ENCODE peak calls at places on chromosomes 1 and 21, in eight cellular contexts. P is left ventricle myocardium inferior, M is left lung, G is AG04449, U is IMR-90, W is endothelial cell of umbilical vein, N is heart left ventricle, R is fibroblast of villous mesenchyme. K is an unnamed sample.

GRCh38 chr1:112337028-112337531 is 58.9 kb upstream of the CTTNBP2NL start:
- DNase-seq in W (peak; percentile 56), U (peak; percentile 31), G (no peak), M (peak; percentile 46), P (peak; percentile 54), R (peak; percentile 62), N (peak; percentile 53), K (peak; percentile 57)

GRCh38 chr1:78668427-78668826 is 18.8 kb downstream of the IFI44 start:
- DNase-seq in U (no peak), M (no peak), P (no peak), N (no peak), G (no peak), W (no peak), R (no peak), K (no peak)

GRCh38 chr1:22525211-22525610 is 38.1 kb upstream of the EPHA8 start:
- DNase-seq in M (no peak), N (no peak), W (no peak), U (no peak), G (no peak), P (no peak), R (no peak), K (no peak)

GRCh38 chr1:56548566-56548965 is 30.8 kb downstream of the PLPP3 start:
- DNase-seq in P (no peak), N (no peak), G (no peak), W (no peak), U (no peak), M (no peak), R (no peak), K (no peak)

GRCh38 chr1:194076646-194077045 is 890.2 kb upstream of the B3GALT2 start:
- DNase-seq in U (peak; percentile 66), R (no peak), M (no peak), N (no peak), P (no peak), G (no peak), W (peak; percentile 38), K (peak; percentile 89)

GRCh38 chr1:115179397-115179835 is 90.1 kb upstream of the TSPAN2 start:
- DNase-seq in U (peak; percentile 98), P (peak; percentile 76), M (peak; percentile 47), W (no peak), G (peak; percentile 83), R (peak; percentile 94), N (peak; percentile 82), K (peak; percentile 92)

GRCh38 chr21:39527067-39527595 is 75.4 kb downstream of the SH3BGR start:
- DNase-seq in G (no peak), U (no peak), M (no peak), P (no peak), N (no peak), R (no peak), W (no peak), K (no peak)

GRCh38 chr1:168698453-168698852 is 30.6 kb downstream of the DPT start:
- DNase-seq in W (no peak), R (no peak), U (no peak), G (no peak), P (no peak), N (no peak), M (no peak), K (no peak)

GRCh38 chr1:10867914-10868598 is 71.6 kb upstream of the CASZ1 start:
- DNase-seq in R (no peak), P (no peak), W (no peak), N (no peak), U (no peak), M (no peak), G (no peak), K (no peak)

DNA sequence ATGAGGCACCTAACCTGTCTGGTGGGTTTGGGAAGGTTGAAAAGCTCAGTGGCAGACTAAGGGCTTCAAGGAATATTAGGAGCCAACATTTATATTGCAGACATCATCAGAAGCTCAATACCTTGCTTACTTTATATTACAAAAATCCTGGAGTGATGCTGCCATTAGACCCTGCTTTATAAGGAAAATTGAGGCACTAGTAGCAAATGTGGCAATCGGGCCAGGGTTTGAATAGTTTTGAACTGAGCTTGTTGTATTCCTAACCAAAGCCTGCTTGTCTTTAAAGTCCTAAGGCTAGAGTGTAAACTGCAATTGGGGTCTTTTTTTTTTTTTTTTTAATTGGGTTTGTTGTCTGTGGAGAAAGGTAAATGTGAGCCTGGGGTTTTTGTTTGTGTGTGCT is 14.3 kb downstream of the L1TD1 start:
- DNase-seq in U (no peak), P (no peak), G (no peak), W (no peak), R (no peak), M (no peak), N (no peak), K (no peak)
- H3K4me3 ChIP-seq in U (no peak overlapping the region), P (no peak overlapping the region), G (no peak overlapping the region), W (no peak overlapping the region), R (no peak overlapping the region), M (no peak overlapping the region), N (no peak overlapping the region), K (no peak overlapping the region)

DNA sequence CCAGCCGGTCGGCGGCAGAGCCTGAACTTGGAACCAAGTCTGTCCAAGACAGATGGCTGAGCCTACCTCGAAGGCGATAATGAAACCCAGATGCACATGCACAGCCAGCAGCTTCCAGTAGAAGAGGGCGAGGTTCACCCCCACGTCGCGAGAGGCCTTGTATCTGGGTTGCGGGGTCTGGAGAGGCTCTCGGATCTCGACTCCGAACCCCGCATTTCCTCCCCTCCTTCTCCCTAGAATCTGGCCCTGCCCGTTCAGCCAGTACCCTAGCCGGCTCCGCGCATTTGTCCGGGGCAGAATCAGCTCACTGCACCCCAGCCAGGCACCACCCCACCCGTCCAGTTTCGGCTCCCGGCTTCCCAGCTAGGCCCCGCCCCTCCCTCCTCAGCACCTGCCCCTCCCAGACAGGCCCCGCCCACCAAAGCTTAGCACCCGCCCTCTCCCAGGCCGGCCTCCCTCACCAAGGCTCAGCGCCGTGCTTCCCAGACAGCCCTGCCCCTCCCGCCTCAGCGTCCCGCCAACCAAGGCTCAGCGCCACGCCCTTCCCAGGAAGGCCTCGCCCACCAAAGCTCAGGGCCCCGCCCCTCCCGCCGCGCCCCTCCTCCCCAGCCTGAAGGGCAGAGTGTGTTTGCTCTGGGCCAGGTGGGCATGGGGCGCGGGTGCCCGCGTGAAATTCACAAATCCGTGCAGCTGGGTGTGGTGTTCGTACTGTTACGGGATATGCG is 4.8 kb upstream of the ARHGEF19 start:
- DNase-seq in N (peak; percentile 100), G (peak; percentile 34), R (peak; percentile 97), P (peak; percentile 99), U (peak; percentile 93), M (peak; percentile 100), W (peak; percentile 96), K (peak; percentile 99)
- H3K4me3 ChIP-seq in N (peak overlapping the region; percentile 77), G (peak overlapping the region; percentile 64), R (peak overlapping the region; percentile 65), P (peak overlapping the region; percentile 69), U (peak overlapping the region; percentile 65), M (peak overlapping the region; percentile 41), W (peak overlapping the region; percentile 42), K (peak overlapping the region; percentile 61)

GRCh38 chr1:109794319-109795132 is 30.8 kb upstream of the EPS8L3 start:
- DNase-seq in M (no peak), G (no peak), U (no peak), W (no peak), R (no peak), N (no peak), P (no peak), K (no peak)

GRCh38 chr1:109793486-109794318 is 30.0 kb upstream of the EPS8L3 start:
- DNase-seq in U (peak; percentile 81), N (peak; percentile 59), M (no peak), P (no peak), W (peak; percentile 89), R (peak; percentile 68), G (peak; percentile 64), K (peak; percentile 71)

GRCh38 chr1:109800291-109800690 is 36.6 kb upstream of the EPS8L3 start:
- DNase-seq in W (no peak), R (no peak), G (no peak), M (no peak), P (no peak), U (no peak), N (no peak), K (no peak)

GRCh38 chr1:109799445-109799844 is 35.7 kb upstream of the EPS8L3 start:
- DNase-seq in M (no peak), R (no peak), W (no peak), G (no peak), N (no peak), U (peak; percentile 34), P (no peak), K (no peak)

DNA sequence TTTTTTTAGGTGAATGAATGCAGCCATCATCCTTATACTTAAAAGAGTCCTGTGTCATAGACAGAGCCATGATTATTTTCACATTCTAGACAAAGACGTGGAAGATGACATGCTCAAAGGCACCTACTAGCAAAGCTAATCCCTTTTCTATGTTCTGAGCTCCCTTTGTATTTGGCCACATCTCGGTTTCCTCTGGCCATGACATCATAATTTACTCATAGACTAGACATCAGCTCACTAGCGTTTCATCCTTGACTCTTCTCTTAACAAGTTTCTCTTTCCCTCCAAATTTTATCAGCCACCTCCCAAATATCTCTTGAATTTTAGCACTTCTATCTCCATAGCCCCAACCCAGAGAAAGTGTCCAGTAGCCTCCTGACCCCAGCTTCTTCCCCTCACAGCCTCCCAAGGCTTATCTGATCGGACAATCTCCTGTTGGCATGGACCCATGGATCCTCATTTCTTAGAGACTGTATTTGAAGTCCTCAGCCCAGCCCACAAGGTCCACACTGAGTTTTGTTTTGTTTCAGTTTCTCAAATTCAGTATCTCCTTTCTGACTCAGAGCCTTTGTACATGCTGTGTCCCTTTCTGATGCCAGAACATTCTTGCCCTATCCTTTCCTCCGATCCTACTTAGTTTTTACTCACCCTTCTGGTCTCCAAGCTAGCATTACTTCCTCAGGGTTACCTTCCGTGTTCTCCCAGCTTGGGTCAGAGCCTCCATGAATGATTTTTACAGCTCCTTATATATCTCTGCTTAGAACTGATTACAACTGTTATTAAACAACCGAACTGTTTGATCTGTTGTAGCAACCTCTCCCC is 33.0 kb upstream of the EPS8L3 start:
- DNase-seq in W (no peak), U (peak; percentile 55), P (no peak), G (no peak), N (no peak), M (no peak), R (peak; percentile 42), K (peak; percentile 77)
- H3K4me3 ChIP-seq in W (no peak overlapping the region), U (no peak overlapping the region), P (no peak overlapping the region), G (no peak overlapping the region), N (no peak overlapping the region), M (no peak overlapping the region), R (no peak overlapping the region), K (no peak overlapping the region)

DNA sequence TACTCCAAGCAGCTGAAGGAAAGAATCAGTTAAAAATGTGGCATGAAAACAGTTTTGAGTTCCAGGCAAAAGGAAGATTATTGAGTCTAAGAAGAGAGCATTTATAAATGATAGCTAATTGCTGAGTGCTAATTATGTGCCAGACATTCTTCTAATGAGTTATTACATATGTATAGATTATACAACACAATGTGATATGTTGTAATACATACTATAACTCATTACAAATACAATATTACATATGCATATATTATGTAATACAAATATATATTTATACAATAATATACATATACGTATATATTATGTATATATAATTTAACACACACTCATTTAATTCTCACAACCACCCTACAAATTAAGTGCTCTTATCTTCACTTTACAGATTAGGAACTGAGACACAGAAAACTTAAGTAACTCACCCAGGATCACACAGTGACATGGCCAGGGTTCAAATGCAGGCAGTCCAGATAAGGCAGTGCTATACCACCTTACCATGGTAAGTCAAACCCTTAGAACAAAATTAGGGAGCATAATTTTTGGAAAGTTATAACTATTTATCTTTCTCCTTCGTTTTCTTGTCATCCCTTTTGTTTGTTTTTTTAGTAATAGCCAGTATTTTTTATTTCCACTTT is 4.0 kb downstream of the SORT1 start:
- DNase-seq in U (no peak), R (no peak), M (no peak), G (no peak), W (no peak), P (no peak), N (no peak), K (no peak)
- H3K4me3 ChIP-seq in U (no peak overlapping the region), R (peak overlapping the region; percentile 37), M (no peak overlapping the region), G (no peak overlapping the region), W (no peak overlapping the region), P (peak overlapping the region; percentile 74), N (no peak overlapping the region), K (no peak overlapping the region)

K was measured in choroid plexus epithelial cell.